ENCODE peak calls at places on chromosomes 5 and 9, in nine cellular contexts. F is D341Med; I is tibial nerve; G is pulmonary artery endothelial cell; J is amniotic epithelial cell; R is gastrocnemius medialis; L is aorta; E is stimulated activated CD8-positive, alpha-beta memory T cell treated with anti-CD3 and anti-CD28 coated beads, Interleukin-2, amount 100 ng/mL, for 1 hour; S is iris pigment epithelial cell. N is an unnamed sample.

GRCh38 chr5:107812570-107813141 is 141.9 kb upstream of the EFNA5 start:
- DNase-seq in S (peak; percentile 67), G (no peak), J (peak; percentile 60), E (no peak), L (no peak), I (no peak), F (no peak), R (peak; percentile 19), N (no peak)

GRCh38 chr5:148912714-148913398 is 86.4 kb downstream of the ADRB2 start:
- DNase-seq in G (peak; percentile 83), L (no peak), R (no peak), E (no peak), F (no peak), S (peak; percentile 81), J (peak; percentile 94), I (no peak), N (no peak)

GRCh38 chr9:114285166-114285867 is 37.6 kb upstream of the ORM1 start:
- DNase-seq in G (no peak), S (peak; percentile 93), E (no peak), I (peak; percentile 1), F (no peak), R (peak; percentile 6), L (peak; percentile 81), J (peak; percentile 82), N (no peak)

GRCh38 chr5:10747678-10748622 is 13.1 kb downstream of the DAP start:
- DNase-seq in F (no peak), R (no peak), E (no peak), I (no peak), L (no peak), S (no peak), G (no peak), J (no peak), N (no peak)

GRCh38 chr9:98502311-98502975 is 206.3 kb downstream of the GABBR2 start:
- DNase-seq in E (no peak), S (peak; percentile 78), R (no peak), F (no peak), G (no peak), I (no peak), J (peak; percentile 84), L (no peak), N (no peak)

GRCh38 chr9:134175808-134176598 is 11.6 kb upstream of the RNU6ATAC start:
- DNase-seq in L (peak; percentile 36), I (no peak), S (no peak), G (no peak), J (no peak), E (no peak), F (no peak), R (peak; percentile 64), N (no peak)

GRCh38 chr5:86880785-86881492 is 263.2 kb downstream of the COX7C start:
- DNase-seq in I (no peak), F (peak; percentile 68), L (peak; percentile 42), E (no peak), R (no peak), J (peak; percentile 78), S (peak; percentile 89), G (peak; percentile 51), N (peak; percentile 66)

GRCh38 chr9:14692536-14692917 is 705 bp downstream of the ZDHHC21 start:
- DNase-seq in L (no peak), I (no peak), G (no peak), J (no peak), F (no peak), E (no peak), S (no peak), R (no peak), N (no peak)

GRCh38 chr5:152193391-152194107 is 211.5 kb downstream of the NMUR2 start:
- DNase-seq in S (no peak), J (no peak), G (no peak), F (no peak), E (no peak), L (no peak), R (no peak), I (no peak), N (no peak)

GRCh38 chr9:104075801-104076753 is 18.0 kb upstream of the SMC2 start:
- DNase-seq in S (peak; percentile 94), E (no peak), L (no peak), F (no peak), J (peak; percentile 95), G (no peak), I (no peak), R (no peak), N (no peak)

N was measured in HEK293T.